ENCODE peak calls at places on chromosomes 16 and 17, in nine cellular contexts. F is H1, H is stomach, X is tibial nerve, W is transverse colon, Y is A549, C is SK-N-SH, S is K562, Q is ovary. R is an unnamed sample.

GRCh38 chr16:88905563-88905962 is 39.1 kb upstream of the PABPN1L start:
- DNase-seq in C (peak; percentile 83), X (no peak), Y (peak; percentile 32), F (peak; percentile 82), W (no peak), Q (no peak), H (no peak), S (peak; percentile 79), R (no peak)

GRCh38 chr17:6913608-6914443 is 82.0 kb upstream of the ALOX12 start:
- DNase-seq in H (peak; percentile 68), W (peak; percentile 75), Y (peak; percentile 74), S (peak; percentile 80), X (peak; percentile 44), Q (peak; percentile 79), F (peak; percentile 88), C (peak; percentile 77), R (peak; percentile 57)

GRCh38 chr16:48158296-48158695 is 2.5 kb upstream of the ABCC12 start:
- DNase-seq in F (no peak), Y (peak; percentile 21), S (peak; percentile 23), W (no peak), H (no peak), C (no peak), X (no peak), Q (no peak), R (no peak)

GRCh38 chr16:50496990-50497389 is 51.2 kb upstream of the NKD1 start:
- DNase-seq in H (no peak), F (no peak), Y (no peak), Q (no peak), X (no peak), S (no peak), W (no peak), C (no peak), R (no peak)

GRCh38 chr16:87439926-87440325 is 47.8 kb downstream of the MAP1LC3B start:
- DNase-seq in W (no peak), Y (no peak), X (no peak), Q (no peak), C (no peak), F (no peak), S (no peak), H (no peak), R (no peak)

GRCh38 chr16:54817432-54817831 is 113.2 kb upstream of the IRX5 start:
- DNase-seq in S (peak; percentile 10), W (no peak), X (no peak), Y (peak; percentile 5), F (no peak), C (peak; percentile 22), H (peak; percentile 40), Q (no peak), R (peak; percentile 1)

GRCh38 chr16:7363397-7364053 is 30.9 kb downstream of the RBFOX1 start:
- DNase-seq in H (peak; percentile 33), C (peak; percentile 39), S (no peak), Q (no peak), X (no peak), W (no peak), Y (no peak), F (no peak), R (no peak)

GRCh38 chr16:84597518-84598390 is 20.1 kb downstream of the COTL1 start:
- DNase-seq in Q (no peak), F (no peak), Y (no peak), W (no peak), X (no peak), S (no peak), H (no peak), C (no peak), R (peak; percentile 59)

GRCh38 chr17:67020293-67020766 is 24.0 kb upstream of the CACNG1 start:
- DNase-seq in F (no peak), X (no peak), C (peak; percentile 88), Q (no peak), H (no peak), Y (no peak), W (no peak), S (peak; percentile 11), R (no peak)

GRCh38 chr17:70190959-70191805 is 21.9 kb downstream of the KCNJ2 start:
- DNase-seq in S (no peak), F (no peak), Q (no peak), Y (no peak), W (no peak), C (no peak), H (peak; percentile 36), X (no peak), R (no peak)

GRCh38 chr17:72687941-72688340 is 404.5 kb downstream of the SLC39A11 start:
- DNase-seq in W (no peak), S (no peak), H (no peak), X (no peak), F (no peak), Y (no peak), Q (no peak), C (no peak), R (no peak)

GRCh38 chr17:5788266-5788900 is 204.1 kb upstream of the NLRP1 start:
- DNase-seq in H (no peak), W (no peak), C (no peak), X (no peak), Q (no peak), F (no peak), Y (no peak), S (no peak), R (no peak)

GRCh38 chr16:1920727-1921155 is 2.5 kb upstream of the HS3ST6 start:
- DNase-seq in Q (no peak), C (peak; percentile 56), S (peak; percentile 80), F (peak; percentile 78), X (no peak), W (peak; percentile 61), H (peak; percentile 64), Y (no peak), R (no peak)

GRCh38 chr16:74611721-74612120 is 4.8 kb upstream of the GLG1 start:
- DNase-seq in F (no peak), C (no peak), Y (no peak), S (no peak), H (no peak), Q (no peak), W (no peak), X (no peak), R (no peak)

GRCh38 chr17:80461527-80462166 is 14.8 kb downstream of the NPTX1 start:
- DNase-seq in S (no peak), C (no peak), Y (no peak), Q (no peak), W (no peak), H (no peak), X (no peak), F (no peak), R (no peak)

GRCh38 chr16:56255904-56256303 is 64.6 kb downstream of the GNAO1 start:
- DNase-seq in C (no peak), X (no peak), H (no peak), Q (no peak), Y (no peak), S (no peak), F (no peak), W (no peak), R (no peak)

GRCh38 chr16:67530013-67530939 is 1.6 kb downstream of the RIPOR1 start:
- DNase-seq in H (peak; percentile 65), C (peak; percentile 89), W (peak; percentile 76), S (peak; percentile 25), Q (peak; percentile 81), F (peak; percentile 69), Y (no peak), X (peak; percentile 58), R (peak; percentile 81)

GRCh38 chr17:75555679-75556153 is 30.2 kb downstream of the LLGL2 start:
- DNase-seq in Y (no peak), S (no peak), X (no peak), C (no peak), F (no peak), Q (no peak), H (peak; percentile 51), W (peak; percentile 63), R (no peak)

GRCh38 chr17:75552425-75552824 is 26.9 kb downstream of the LLGL2 start:
- DNase-seq in C (no peak), F (no peak), S (no peak), W (no peak), Q (no peak), H (no peak), X (no peak), Y (no peak), R (no peak)

GRCh38 chr17:75551276-75551675 is 25.8 kb downstream of the LLGL2 start:
- DNase-seq in X (no peak), F (no peak), W (no peak), Q (no peak), C (no peak), S (no peak), Y (no peak), H (no peak), R (no peak)

GRCh38 chr17:75552847-75553552 is 27.5 kb downstream of the LLGL2 start:
- DNase-seq in Q (no peak), H (no peak), W (no peak), Y (no peak), X (no peak), S (no peak), C (no peak), F (no peak), R (no peak)

GRCh38 chr17:75553553-75554110 is 28.1 kb downstream of the LLGL2 start:
- DNase-seq in X (no peak), F (no peak), H (no peak), Q (no peak), Y (no peak), W (no peak), C (no peak), S (no peak), R (no peak)
- H3K4me1 ChIP-seq in X (peaks cover 7% of the 10 kb centered on the region), F (peaks cover 10% of the 10 kb centered on the region), H (peaks cover 51% of the 10 kb centered on the region), Q (peaks cover 10% of the 10 kb centered on the region), Y (peaks cover 80% of the 10 kb centered on the region), W (peaks cover 53% of the 10 kb centered on the region), C (peaks cover 19% of the 10 kb centered on the region), S (peaks cover 54% of the 10 kb centered on the region), R (peaks cover 31% of the 10 kb centered on the region)

GRCh38 chr16:10305912-10306311 is 79.9 kb upstream of the ATF7IP2 start:
- DNase-seq in W (no peak), F (no peak), Q (no peak), H (no peak), C (no peak), X (no peak), Y (no peak), S (no peak), R (no peak)
- TF ChIP-seq CTCF in W (no peak), F (no peak), Q (no peak), H (no peak), C (no peak), X (no peak), Y (no peak), S (no peak), R (no peak)

DNA sequence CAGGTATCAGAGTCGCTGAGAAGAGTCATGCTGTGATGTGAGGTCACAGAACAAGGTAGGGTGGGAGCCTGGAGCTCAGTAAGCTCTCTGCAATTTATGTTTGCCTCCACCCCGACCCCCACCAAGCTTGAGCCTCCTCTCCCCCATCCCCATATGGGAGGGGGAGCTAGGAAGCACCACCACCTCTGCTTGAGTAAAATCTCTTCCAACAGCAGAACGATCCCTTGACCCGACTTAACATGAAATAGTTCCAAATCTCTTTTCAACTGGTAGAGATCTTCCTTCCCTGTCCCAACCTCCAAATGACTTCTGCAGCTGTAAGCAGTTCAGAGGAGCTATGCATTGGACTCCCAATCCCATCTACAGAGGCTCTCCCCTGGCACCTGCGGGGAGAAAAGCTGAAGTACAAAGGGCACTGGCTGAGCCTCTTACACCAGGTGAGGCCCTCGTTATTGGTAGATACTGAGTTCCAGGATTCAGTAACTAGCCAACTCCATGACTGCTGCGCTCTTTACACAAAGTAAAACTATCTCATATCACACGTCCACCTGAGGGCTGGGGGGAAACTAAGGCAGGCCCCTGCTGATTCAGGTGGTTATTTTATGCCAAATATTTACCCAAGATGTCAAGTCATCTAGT is 3.4 kb downstream of the ACTG1 start:
- DNase-seq in Y (no peak), F (no peak), X (no peak), C (no peak), S (no peak), H (no peak), W (peak; percentile 48), Q (no peak), R (no peak)
- TF ChIP-seq EP300 in Y (no peak), F (no peak), X (no peak), C (no peak), S (no peak), H (no peak), W (no peak), Q (no peak), R (no peak)

GRCh38 chr17:77471984-77472836 is 331.4 kb downstream of the SEC14L1 start:
- DNase-seq in F (no peak), H (peak; percentile 56), W (peak; percentile 50), Q (peak; percentile 72), Y (no peak), S (peak; percentile 41), C (peak; percentile 67), X (no peak), R (peak; percentile 80)
- H3K4me1 ChIP-seq in F (peaks cover 29% of the 10 kb centered on the region), H (peaks cover 74% of the 10 kb centered on the region), W (peaks cover 61% of the 10 kb centered on the region), Q (peaks cover 47% of the 10 kb centered on the region), Y (peaks cover 54% of the 10 kb centered on the region), S (peaks cover 47% of the 10 kb centered on the region), C (peaks cover 72% of the 10 kb centered on the region), X (peaks cover 100% of the 10 kb centered on the region), R (peaks cover 70% of the 10 kb centered on the region)

R was measured in upper lobe of left lung.